ENCODE peak calls at places on chromosomes 6 and 20, in ten cellular contexts. F, X, N, T, C, P, J, H, V and E are unnamed samples.

GRCh38 chr6:143843689-143844405 is 709 bp downstream of the LTV1 start:
- DNase-seq in T (peak; percentile 12), V (no peak), C (no peak), X (no peak), P (no peak), N (no peak), F (peak; percentile 3), H (no peak), J (no peak), E (no peak)

GRCh38 chr6:157229219-157229607 is 94.1 kb downstream of the TMEM242 start:
- DNase-seq in J (no peak), H (no peak), C (no peak), N (no peak), T (no peak), X (no peak), P (no peak), V (no peak), F (no peak), E (no peak)

GRCh38 chr6:168343239-168344167 is 23.9 kb upstream of the DACT2 start:
- DNase-seq in H (no peak), C (no peak), J (no peak), X (no peak), V (no peak), N (no peak), F (no peak), T (no peak), P (no peak), E (no peak)

GRCh38 chr20:57698191-57698866 is 11.5 kb downstream of the PMEPA1 start:
- DNase-seq in T (peak; percentile 100), C (peak; percentile 94), P (no peak), X (no peak), J (peak; percentile 95), V (peak; percentile 76), F (peak; percentile 99), H (no peak), N (no peak), E (no peak)

GRCh38 chr20:47319517-47320252 is 36.8 kb downstream of the ZMYND8 start:
- DNase-seq in C (peak; percentile 78), X (no peak), J (peak; percentile 13), V (no peak), N (no peak), P (no peak), F (peak; percentile 55), T (no peak), H (peak; percentile 75), E (peak; percentile 83)

GRCh38 chr20:25285856-25286798 is 38.2 kb downstream of the PYGB start:
- DNase-seq in N (no peak), T (no peak), J (no peak), X (peak; percentile 4), F (no peak), P (peak; percentile 3), C (no peak), V (no peak), H (peak; percentile 25), E (peak; percentile 59)

GRCh38 chr6:33895296-33895695 is 91.5 kb upstream of the MLN start:
- DNase-seq in V (no peak), T (no peak), N (peak; percentile 21), P (no peak), J (no peak), C (no peak), X (no peak), H (no peak), F (no peak), E (no peak)

GRCh38 chr6:165991341-165991740 is 176.3 kb downstream of the TBXT start:
- DNase-seq in N (no peak), F (no peak), V (no peak), X (no peak), P (no peak), C (no peak), T (no peak), J (no peak), H (no peak), E (no peak)

GRCh38 chr20:57748601-57749130 is 38.9 kb upstream of the PMEPA1 start:
- DNase-seq in H (peak; percentile 82), X (peak; percentile 65), T (peak; percentile 94), J (peak; percentile 72), N (peak; percentile 15), F (peak; percentile 86), V (peak; percentile 2), P (peak; percentile 51), C (peak; percentile 24), E (peak; percentile 84)

GRCh38 chr6:108667984-108668383 is 107.3 kb downstream of the FOXO3 start:
- DNase-seq in T (no peak), F (no peak), N (no peak), X (no peak), P (no peak), C (no peak), H (no peak), J (no peak), V (no peak), E (no peak)

GRCh38 chr6:82363368-82364086 is at the start of gene TPBG:
- DNase-seq in C (peak; percentile 47), P (no peak), F (peak; percentile 81), V (peak; percentile 52), T (peak; percentile 74), J (peak; percentile 69), H (peak; percentile 49), X (no peak), N (no peak), E (peak; percentile 78)